ENCODE peak calls at places on chromosomes 11 and 22, in eight cellular contexts. S, X, P, D, W, R, Z and M are unnamed samples. For H3K27me3, the result is how much of the 10 kb centered on the place peaks cover.

GRCh38 chr11:81211050-81211449 is 1522.6 kb downstream of the FAM181B start:
- DNase-seq in S (no peak), X (no peak), P (no peak), D (no peak), W (no peak), R (no peak), Z (no peak), M (no peak)

GRCh38 chr11:45412033-45412432 is 125.9 kb upstream of the SYT13 start:
- DNase-seq in S (no peak), X (no peak), P (no peak), D (no peak), W (no peak), R (peak), Z (peak), M (no peak)

GRCh38 chr11:130187096-130187495 is 27.5 kb downstream of the ST14 start:
- DNase-seq in S (no peak), X (no peak), P (no peak), D (no peak), W (no peak), R (no peak), Z (no peak), M (no peak)

GRCh38 chr11:57648791-57649735 is 649 bp downstream of the YPEL4 start:
- DNase-seq in S (peak), X (no peak), P (peak), D (no peak), W (peak), R (peak), Z (peak), M (peak)

GRCh38 chr11:132921597-132921996 is 610.7 kb downstream of the OPCML start:
- DNase-seq in S (no peak), X (no peak), P (no peak), D (no peak), W (no peak), R (no peak), Z (no peak), M (no peak)

GRCh38 chr11:121886005-121886739 is 229.8 kb downstream of the BLID start:
- DNase-seq in S (no peak), X (no peak), P (no peak), D (no peak), W (peak), R (no peak), Z (no peak), M (no peak)

GRCh38 chr22:29330291-29330690 is 14.8 kb upstream of the RASL10A start:
- DNase-seq in S (no peak), X (no peak), P (no peak), D (no peak), W (no peak), R (no peak), Z (no peak), M (no peak)

GRCh38 chr22:19035474-19036228 is 86.6 kb downstream of the DGCR2 start:
- DNase-seq in S (no peak), X (no peak), P (peak), D (no peak), W (no peak), R (no peak), Z (peak), M (no peak)

GRCh38 chr11:46554205-46555162 is 39.3 kb downstream of the AMBRA1 start:
- DNase-seq in S (no peak), X (peak), P (peak), D (peak), W (peak), R (no peak), Z (peak), M (peak)

GRCh38 chr11:128334311-128335044 is 252.9 kb downstream of the ETS1 start:
- DNase-seq in S (no peak), X (no peak), P (no peak), D (peak), W (no peak), R (no peak), Z (no peak), M (peak)

GRCh38 chr11:17535488-17535887 is 8.7 kb downstream of the USH1C start:
- DNase-seq in S (no peak), X (no peak), P (no peak), D (no peak), W (no peak), R (no peak), Z (no peak), M (no peak)

GRCh38 chr22:26259510-26259909 is 90.2 kb downstream of the SEZ6L start:
- DNase-seq in S (peak), X (peak), P (peak), D (peak), W (peak), R (no peak), Z (peak), M (peak)

GRCh38 chr11:115418081-115418480 is 86.1 kb downstream of the CADM1 start:
- DNase-seq in S (peak), X (no peak), P (no peak), D (no peak), W (no peak), R (no peak), Z (no peak), M (no peak)

GRCh38 chr11:76041208-76041607 is 165.1 kb downstream of the WNT11 start:
- DNase-seq in S (no peak), X (no peak), P (no peak), D (no peak), W (no peak), R (no peak), Z (peak), M (no peak)

GRCh38 chr11:44589301-44589700 is 23.8 kb downstream of the CD82 start:
- DNase-seq in S (no peak), X (no peak), P (no peak), D (no peak), W (peak), R (no peak), Z (no peak), M (peak)

DNA sequence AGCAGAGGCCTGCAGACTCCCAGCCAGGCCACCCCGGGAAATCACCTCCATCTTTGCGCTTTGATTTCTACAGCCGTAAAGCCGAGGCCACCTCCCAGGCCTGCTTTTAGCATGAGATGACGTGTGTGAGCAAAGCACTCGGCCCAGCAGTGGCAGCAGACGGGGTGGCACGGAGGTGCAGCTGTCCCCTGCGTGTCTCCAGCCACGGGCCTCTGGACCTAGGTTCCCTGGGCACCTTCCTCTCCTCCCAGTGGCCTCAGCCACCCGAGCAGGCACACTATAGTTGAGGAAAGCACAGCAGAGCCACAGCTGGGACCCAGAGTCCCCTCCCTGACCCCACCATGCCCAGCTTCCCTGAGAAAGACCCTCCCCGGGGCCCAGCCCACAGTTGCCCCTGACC is 15.9 kb downstream of the GNAZ start:
- DNase-seq in S (no peak), X (no peak), P (no peak), D (no peak), W (no peak), R (no peak), Z (no peak), M (no peak)
- H3K4me2 ChIP-seq in S (no peak), X (no peak), P (no peak), D (no peak), W (no peak), R (no peak), Z (no peak), M (no peak)

DNA sequence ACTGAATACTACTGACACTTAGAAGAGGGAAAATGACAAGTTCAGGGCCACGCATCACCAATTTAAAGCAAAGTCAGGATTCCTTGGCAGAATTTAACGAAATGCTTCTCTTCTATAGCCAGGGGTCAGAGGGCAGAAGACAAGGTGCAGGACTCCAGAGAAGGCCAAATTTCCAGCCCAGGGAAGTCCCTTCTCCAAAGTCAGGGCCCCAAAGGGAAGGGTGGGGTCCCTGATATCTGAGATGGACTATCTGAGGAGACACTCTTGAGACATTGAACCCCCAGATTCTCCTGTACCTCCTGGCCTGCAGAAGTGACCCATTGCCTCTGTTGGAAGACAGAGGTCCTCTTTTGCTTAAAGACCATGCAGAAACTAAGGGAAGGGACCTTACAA is 91.2 kb downstream of the RPS6KA4 start:
- DNase-seq in S (no peak), X (no peak), P (no peak), D (no peak), W (no peak), R (no peak), Z (no peak), M (no peak)
- H3K27me3 ChIP-seq in S (half or more), X (under half), P (under half), D (under half), W (under half), R (under half), Z (under half), M (under half)

GRCh38 chr22:23522642-23523251 is 57.3 kb downstream of the IGLL1 start:
- DNase-seq in S (no peak), X (no peak), P (peak), D (peak), W (peak), R (peak), Z (peak), M (peak)

GRCh38 chr22:23521442-23522113 is 58.5 kb downstream of the IGLL1 start:
- DNase-seq in S (peak), X (peak), P (peak), D (peak), W (peak), R (peak), Z (peak), M (peak)

GRCh38 chr22:23518381-23519187 is 61.5 kb downstream of the IGLL1 start:
- DNase-seq in S (no peak), X (no peak), P (peak), D (no peak), W (no peak), R (peak), Z (no peak), M (no peak)

GRCh38 chr22:23519442-23520177 is 60.5 kb downstream of the IGLL1 start:
- DNase-seq in S (no peak), X (no peak), P (no peak), D (no peak), W (peak), R (no peak), Z (no peak), M (no peak)

GRCh38 chr22:23520875-23521441 is 59.1 kb downstream of the IGLL1 start:
- DNase-seq in S (no peak), X (no peak), P (peak), D (no peak), W (peak), R (peak), Z (no peak), M (peak)
- TF ChIP-seq EZH2phosphoT487 in S (no peak), X (no peak), P (no peak), D (no peak), W (no peak), R (no peak), Z (no peak), M (no peak)

DNA sequence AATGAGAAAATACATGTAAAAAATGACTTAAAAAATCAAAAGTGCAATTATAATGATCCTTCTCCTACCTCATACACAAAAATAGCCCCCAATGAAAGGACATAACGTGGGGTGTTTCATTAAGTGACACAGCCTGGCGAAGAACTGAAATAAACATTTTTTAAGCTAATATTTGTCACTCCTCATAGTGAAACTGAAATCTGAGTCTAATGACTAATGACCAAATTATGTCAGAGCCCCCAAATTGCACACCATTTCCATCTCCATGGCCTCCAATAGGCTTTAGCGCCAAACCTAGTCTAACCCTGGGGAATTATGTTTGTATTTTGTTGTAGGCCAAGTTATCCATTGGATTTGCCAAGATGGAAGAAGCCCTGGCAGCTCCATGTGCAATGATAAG is 119.1 kb downstream of the WT1 start:
- DNase-seq in S (no peak), X (no peak), P (no peak), D (no peak), W (no peak), R (no peak), Z (no peak), M (no peak)
- H3K4me2 ChIP-seq in S (no peak), X (no peak), P (no peak), D (no peak), W (no peak), R (no peak), Z (no peak), M (no peak)

GRCh38 chr11:118749429-118749828 is 41.5 kb downstream of the DDX6 start:
- DNase-seq in S (no peak), X (no peak), P (no peak), D (no peak), W (no peak), R (no peak), Z (no peak), M (no peak)

GRCh38 chr11:118744001-118744400 is 47.0 kb downstream of the DDX6 start:
- DNase-seq in S (no peak), X (no peak), P (no peak), D (no peak), W (peak), R (peak), Z (no peak), M (no peak)

GRCh38 chr11:118752654-118753053 is 38.3 kb downstream of the DDX6 start:
- DNase-seq in S (no peak), X (no peak), P (no peak), D (no peak), W (no peak), R (no peak), Z (no peak), M (no peak)

GRCh38 chr11:118746988-118747585 is 43.9 kb downstream of the DDX6 start:
- DNase-seq in S (no peak), X (no peak), P (no peak), D (no peak), W (no peak), R (no peak), Z (no peak), M (no peak)

DNA sequence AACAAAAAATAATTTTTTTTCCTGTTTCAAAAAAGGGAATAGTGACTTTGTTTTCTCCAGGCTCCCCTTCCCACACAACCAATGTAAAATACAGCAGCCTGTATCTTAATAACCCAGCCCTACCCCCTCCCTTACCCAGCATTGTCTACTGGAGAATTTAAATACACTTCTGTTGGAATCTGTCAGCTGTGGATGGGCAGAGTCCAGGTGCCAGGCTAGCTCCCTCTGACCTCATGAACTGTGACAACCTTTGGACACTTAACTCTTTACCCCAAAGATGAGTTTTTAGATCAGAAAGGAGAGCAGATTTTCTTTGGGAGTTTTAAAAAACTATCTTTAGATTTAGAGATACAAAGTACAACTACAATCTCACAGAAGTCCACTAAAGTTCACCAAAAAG is 42.9 kb downstream of the DDX6 start:
- DNase-seq in S (no peak), X (no peak), P (no peak), D (no peak), W (no peak), R (no peak), Z (no peak), M (peak)
- H3K27me3 ChIP-seq in S (under half), X (under half), P (under half), D (under half), W (under half), R (under half), Z (under half), M (under half)

GRCh38 chr11:34757026-34757451 is 136.1 kb downstream of the EHF start:
- DNase-seq in S (no peak), X (no peak), P (no peak), D (peak), W (no peak), R (no peak), Z (no peak), M (peak)
- TF ChIP-seq EZH2phosphoT487 in S (no peak), X (no peak), P (no peak), D (no peak), W (no peak), R (no peak), Z (no peak), M (no peak)

DNA sequence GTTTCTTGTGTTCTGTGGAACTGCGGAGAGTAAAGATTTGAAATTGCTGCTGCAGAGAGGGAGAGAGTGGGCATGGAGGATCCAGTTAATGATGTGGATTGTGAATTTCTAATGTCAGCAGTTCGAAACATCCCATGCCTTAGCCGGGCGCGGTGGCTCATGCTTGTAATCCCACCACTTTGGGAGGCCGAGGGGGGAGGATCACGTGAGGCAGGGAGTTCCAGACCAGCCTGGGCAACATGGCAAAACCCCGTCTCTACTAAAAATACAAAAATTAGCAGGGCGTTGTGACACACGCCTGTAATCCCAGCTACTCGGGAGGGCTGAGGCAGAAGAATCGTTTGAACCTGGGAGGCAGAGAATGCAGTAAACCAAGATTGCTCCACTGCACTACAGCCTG is 1.1 kb upstream of the CAVIN3 start:
- DNase-seq in S (no peak), X (no peak), P (peak), D (no peak), W (peak), R (no peak), Z (no peak), M (no peak)
- H3K4me2 ChIP-seq in S (no peak), X (peak), P (peak), D (no peak), W (peak), R (no peak), Z (peak), M (peak)

GRCh38 chr11:107705027-107705426 is 6.8 kb downstream of the SLN start:
- DNase-seq in S (no peak), X (no peak), P (no peak), D (peak), W (peak), R (no peak), Z (no peak), M (no peak)

GRCh38 chr11:107707807-107708206 is 4.0 kb downstream of the SLN start:
- DNase-seq in S (no peak), X (no peak), P (no peak), D (no peak), W (no peak), R (no peak), Z (peak), M (no peak)

GRCh38 chr11:107707128-107707760 is 4.6 kb downstream of the SLN start:
- DNase-seq in S (no peak), X (no peak), P (no peak), D (no peak), W (no peak), R (no peak), Z (no peak), M (no peak)

GRCh38 chr11:107704432-107704831 is 7.4 kb downstream of the SLN start:
- DNase-seq in S (no peak), X (no peak), P (no peak), D (peak), W (peak), R (no peak), Z (no peak), M (no peak)

DNA sequence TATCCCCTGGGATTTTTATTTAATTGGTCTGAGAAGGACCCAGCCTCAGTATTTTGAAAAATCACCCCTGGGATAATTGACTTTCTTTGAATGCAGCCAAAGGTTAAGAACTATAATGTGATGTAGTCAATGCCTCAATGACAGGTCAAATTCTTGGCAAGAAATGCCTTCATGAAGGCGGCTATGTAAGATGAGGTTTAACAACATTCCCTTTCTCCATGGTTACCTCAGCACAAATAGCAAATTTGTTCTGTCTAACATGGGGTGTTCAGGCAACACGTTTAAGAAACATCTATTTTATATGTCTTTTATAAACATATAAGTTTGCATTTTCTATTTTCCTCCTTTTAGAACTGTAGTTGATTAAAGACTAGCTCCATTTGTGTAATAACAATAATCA is 5.3 kb downstream of the SLN start:
- DNase-seq in S (no peak), X (no peak), P (no peak), D (no peak), W (no peak), R (no peak), Z (no peak), M (no peak)
- H3K27me3 ChIP-seq in S (under half), X (under half), P (under half), D (under half), W (under half), R (under half), Z (under half), M (under half)

GRCh38 chr11:3382613-3383275 is 3.8 kb upstream of the ZNF195 start:
- DNase-seq in S (no peak), X (no peak), P (no peak), D (no peak), W (no peak), R (no peak), Z (no peak), M (no peak)

GRCh38 chr11:3380706-3381570 is 2.0 kb upstream of the ZNF195 start:
- DNase-seq in S (no peak), X (no peak), P (peak), D (no peak), W (peak), R (no peak), Z (peak), M (no peak)

GRCh38 chr11:3378426-3379423 is at the start of gene ZNF195:
- DNase-seq in S (peak), X (peak), P (peak), D (peak), W (peak), R (peak), Z (peak), M (peak)

DNA sequence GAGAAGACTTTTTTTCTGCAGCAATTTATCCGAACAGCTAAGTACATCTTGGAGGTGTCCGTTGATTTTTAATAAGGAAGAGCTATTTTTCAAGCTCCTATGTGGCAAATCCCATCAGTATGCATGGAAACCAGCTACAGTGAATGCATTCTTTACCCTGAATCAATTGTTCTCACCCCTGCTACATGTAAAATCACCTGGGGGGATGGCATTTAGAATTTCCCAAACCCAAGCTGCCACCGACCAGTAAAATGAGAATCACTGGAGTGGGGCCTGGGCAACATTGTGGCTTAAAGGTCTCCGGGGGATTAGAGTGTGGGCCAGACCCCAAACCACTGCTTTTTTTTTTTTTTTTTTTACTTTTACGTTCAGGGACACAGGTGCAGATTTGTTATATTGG is 2.8 kb upstream of the ZNF195 start:
- DNase-seq in S (no peak), X (no peak), P (peak), D (no peak), W (no peak), R (no peak), Z (peak), M (no peak)
- TF ChIP-seq EZH2phosphoT487 in S (no peak), X (no peak), P (no peak), D (no peak), W (no peak), R (no peak), Z (no peak), M (no peak)